ENCODE peak calls at places on chromosome 18, in five cellular contexts. E is psoas muscle; Y is tibial artery; U is lower lobe of right lung; J is CD4-positive, alpha-beta memory T cell. P is an unnamed sample. For H3K4me1, the result is how much of the 10 kb centered on the place peaks cover.

GRCh38 chr18:68041327-68041726 is 524.8 kb upstream of the DSEL start:
- DNase-seq in E (no peak), Y (no peak), U (no peak), J (no peak), P (no peak)

GRCh38 chr18:30248061-30248460 is 794.5 kb downstream of the DSC3 start:
- DNase-seq in E (no peak), Y (no peak), U (no peak), J (no peak), P (no peak)

GRCh38 chr18:27136208-27136535 is 48.9 kb downstream of the CHST9 start:
- DNase-seq in E (no peak), Y (no peak), U (peak), J (no peak), P (no peak)

GRCh38 chr18:67043276-67043675 is 439.4 kb upstream of the CDH19 start:
- DNase-seq in E (no peak), Y (no peak), U (no peak), J (no peak), P (no peak)

GRCh38 chr18:35131387-35132283 is 90.4 kb downstream of the MAPRE2 start:
- DNase-seq in E (no peak), Y (no peak), U (no peak), J (no peak), P (no peak)

GRCh38 chr18:6414118-6414722 is 491 bp downstream of the L3MBTL4 start:
- DNase-seq in E (peak), Y (peak), U (peak), J (no peak), P (peak)

GRCh38 chr18:39188278-39188677 is 1622.7 kb upstream of the CELF4 start:
- DNase-seq in E (no peak), Y (no peak), U (no peak), J (no peak), P (no peak)

GRCh38 chr18:36352384-36352783 is 54.9 kb downstream of the FHOD3 start:
- DNase-seq in E (no peak), Y (peak), U (no peak), J (no peak), P (no peak)

GRCh38 chr18:26961805-26962204 is 96.3 kb upstream of the AQP4 start:
- DNase-seq in E (no peak), Y (no peak), U (no peak), J (no peak), P (no peak)

GRCh38 chr18:58247363-58247834 is 203.4 kb downstream of the NEDD4L start:
- DNase-seq in E (peak), Y (no peak), U (no peak), J (no peak), P (no peak)

GRCh38 chr18:27695509-27695908 is 481.4 kb downstream of the CDH2 start:
- DNase-seq in E (no peak), Y (no peak), U (no peak), J (no peak), P (no peak)

GRCh38 chr18:77147418-77147852 is 14.9 kb upstream of the MBP start:
- DNase-seq in E (no peak), Y (no peak), U (no peak), J (no peak), P (no peak)

GRCh38 chr18:68735498-68736343 is 20.8 kb upstream of the TMX3 start:
- DNase-seq in E (no peak), Y (no peak), U (no peak), J (no peak), P (peak)

GRCh38 chr18:3147935-3148554 is 71.7 kb downstream of the MYOM1 start:
- DNase-seq in E (no peak), Y (no peak), U (no peak), J (no peak), P (no peak)

GRCh38 chr18:40612356-40612755 is 1342.7 kb upstream of the PIK3C3 start:
- DNase-seq in E (no peak), Y (no peak), U (no peak), J (no peak), P (no peak)

GRCh38 chr18:68520406-68521075 is 194.4 kb downstream of the TMX3 start:
- DNase-seq in E (no peak), Y (no peak), U (no peak), J (no peak), P (no peak)

GRCh38 chr18:9825571-9826073 is 60.2 kb upstream of the TXNDC2 start:
- DNase-seq in E (no peak), Y (no peak), U (no peak), J (no peak), P (no peak)

GRCh38 chr18:44742741-44743311 is 62.1 kb downstream of the SETBP1 start:
- DNase-seq in E (peak), Y (peak), U (no peak), J (no peak), P (no peak)

GRCh38 chr18:7273301-7273911 is 42.5 kb downstream of the LRRC30 start:
- DNase-seq in E (peak), Y (peak), U (peak), J (no peak), P (no peak)

GRCh38 chr18:54215069-54215468 is 9.4 kb downstream of the MBD2 start:
- DNase-seq in E (no peak), Y (no peak), U (no peak), J (no peak), P (no peak)

GRCh38 chr18:79725486-79725885 is 45.9 kb downstream of the CTDP1 start:
- DNase-seq in E (no peak), Y (no peak), U (peak), J (no peak), P (no peak)

GRCh38 chr18:26468931-26469340 is 79.4 kb downstream of the KCTD1 start:
- DNase-seq in E (no peak), Y (no peak), U (no peak), J (no peak), P (peak)

GRCh38 chr18:62209046-62209445 is 22.0 kb downstream of the RELCH start:
- DNase-seq in E (no peak), Y (no peak), U (no peak), J (no peak), P (no peak)

GRCh38 chr18:2293109-2293839 is 278.0 kb downstream of the METTL4 start:
- DNase-seq in E (no peak), Y (no peak), U (no peak), J (no peak), P (peak)

GRCh38 chr18:79682896-79683625 is 3.5 kb downstream of the CTDP1 start:
- DNase-seq in E (no peak), Y (no peak), U (no peak), J (no peak), P (peak)

GRCh38 chr18:58661423-58661822 is 9.8 kb upstream of the MALT1 start:
- DNase-seq in E (no peak), Y (no peak), U (no peak), J (no peak), P (no peak)

GRCh38 chr18:56890632-56891031 is 239.5 kb downstream of the WDR7 start:
- DNase-seq in E (no peak), Y (no peak), U (no peak), J (no peak), P (no peak)

GRCh38 chr18:70149156-70149555 is 56.3 kb downstream of the RTTN start:
- DNase-seq in E (no peak), Y (no peak), U (no peak), J (no peak), P (no peak)

GRCh38 chr18:35697869-35698268 is 116.3 kb downstream of the GALNT1 start:
- DNase-seq in E (no peak), Y (no peak), U (no peak), J (no peak), P (no peak)

GRCh38 chr18:22828171-22828570 is 105.0 kb upstream of the RBBP8 start:
- DNase-seq in E (no peak), Y (no peak), U (no peak), J (no peak), P (no peak)

GRCh38 chr18:13703899-13704298 is 22.5 kb downstream of the FAM210A start:
- DNase-seq in E (no peak), Y (no peak), U (no peak), J (no peak), P (no peak)

GRCh38 chr18:10519366-10519765 is 6.5 kb upstream of the NAPG start:
- DNase-seq in E (no peak), Y (no peak), U (no peak), J (no peak), P (no peak)

GRCh38 chr18:79738565-79739439 is 58.9 kb upstream of the KCNG2 start:
- DNase-seq in E (no peak), Y (no peak), U (no peak), J (no peak), P (no peak)

GRCh38 chr18:48932822-48933510 is 17.8 kb downstream of the SMAD7 start:
- DNase-seq in E (no peak), Y (no peak), U (no peak), J (peak), P (no peak)

GRCh38 chr18:44638811-44639210 is 41.9 kb upstream of the SETBP1 start:
- DNase-seq in E (no peak), Y (no peak), U (no peak), J (no peak), P (no peak)

GRCh38 chr18:37520508-37520907 is 45.1 kb downstream of the CELF4 start:
- DNase-seq in E (no peak), Y (no peak), U (no peak), J (no peak), P (no peak)

DNA sequence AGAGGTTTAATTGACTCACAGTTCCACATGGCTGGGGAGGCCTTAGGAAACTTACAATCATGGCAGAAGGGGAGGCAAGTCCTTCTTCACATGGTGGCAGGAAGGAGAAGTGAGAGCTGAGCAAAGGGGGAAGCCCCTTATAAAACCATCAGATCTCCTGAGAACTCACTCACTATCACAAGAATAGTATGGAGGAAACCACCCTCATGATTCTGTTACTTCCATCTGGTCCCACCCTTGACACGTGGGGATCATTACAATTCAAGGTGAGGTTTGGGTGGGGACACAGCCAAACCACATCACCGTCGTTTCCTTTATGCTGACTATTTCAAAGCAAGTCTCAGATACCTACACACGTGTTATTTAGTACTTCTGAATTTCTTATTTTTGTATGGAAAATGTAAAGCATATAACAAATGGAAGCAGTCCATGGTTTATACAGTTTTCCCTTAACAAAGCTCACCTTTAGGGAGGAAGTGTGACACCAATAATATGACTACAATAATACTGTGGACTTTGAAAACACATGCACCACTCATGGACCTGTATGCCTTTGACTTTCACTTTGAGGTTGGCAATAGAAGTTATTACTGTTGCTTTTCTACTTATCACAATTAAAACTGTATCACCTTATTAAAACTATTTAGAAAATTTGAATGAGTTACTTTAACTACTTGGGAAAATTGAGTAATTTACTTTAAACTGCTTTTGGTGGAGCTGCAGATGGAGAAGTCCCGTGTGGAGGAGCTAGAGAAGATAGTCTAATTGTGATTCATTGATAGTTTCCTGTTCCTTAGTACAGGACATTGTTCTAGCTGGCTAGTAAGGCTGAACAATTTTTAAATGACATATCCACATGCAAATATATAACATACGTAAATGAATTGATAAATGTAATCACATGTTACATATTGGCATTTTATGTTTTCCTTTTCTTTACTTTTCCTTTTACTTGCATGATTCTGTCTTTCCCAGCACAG is 37.3 kb downstream of the MTCL1 start:
- DNase-seq in E (no peak), Y (no peak), U (no peak), J (peak), P (no peak)
- H3K27ac ChIP-seq in E (no peak), Y (no peak), U (no peak), J (no peak), P (no peak)

DNA sequence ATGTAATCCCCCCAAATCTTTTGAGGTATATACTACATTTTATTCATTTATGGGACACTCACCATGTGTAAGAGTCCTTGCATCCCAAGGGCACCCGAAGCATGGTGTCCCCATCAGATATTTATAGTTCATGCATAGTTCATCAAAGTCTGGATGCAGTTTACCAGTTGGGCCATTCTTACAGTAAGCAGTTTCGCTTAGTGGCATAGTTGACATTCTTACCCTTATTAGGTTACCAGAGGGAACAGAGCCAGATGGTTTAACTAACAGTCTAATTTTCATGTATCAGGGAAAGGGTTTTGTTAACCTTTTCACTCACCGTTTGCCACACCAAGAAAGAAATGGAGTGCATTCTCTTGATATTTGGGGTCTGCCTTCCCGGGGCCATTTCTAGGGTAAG is 7.1 kb downstream of the ZNF407 start:
- DNase-seq in E (no peak), Y (no peak), U (no peak), J (no peak), P (no peak)
- H3K4me1 ChIP-seq in E (under half), Y (under half), U (under half), J (under half), P (under half)

DNA sequence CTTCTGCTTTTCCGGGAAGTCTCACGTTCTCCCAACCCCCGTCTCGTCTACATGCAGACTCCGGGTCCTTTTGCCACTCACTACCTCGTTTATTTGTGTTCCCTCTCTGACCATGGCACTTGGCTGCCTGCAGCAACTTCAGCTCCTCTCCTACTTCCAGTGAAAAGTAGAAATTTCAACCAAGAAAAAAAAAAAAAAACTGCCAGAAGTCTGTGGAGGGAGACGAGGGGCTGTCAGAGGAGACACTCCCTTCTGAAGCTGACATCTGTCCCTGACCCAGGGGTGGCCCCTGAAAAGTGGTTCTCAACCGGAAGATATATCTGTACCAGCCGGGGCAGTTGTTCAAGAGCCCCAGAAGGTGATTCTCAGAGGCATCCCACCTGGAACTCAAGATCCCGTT is 742 bp upstream of the MYO5B start:
- DNase-seq in E (no peak), Y (no peak), U (no peak), J (no peak), P (no peak)
- H3K4me3 ChIP-seq in E (no peak), Y (no peak), U (peak), J (no peak), P (no peak)

DNA sequence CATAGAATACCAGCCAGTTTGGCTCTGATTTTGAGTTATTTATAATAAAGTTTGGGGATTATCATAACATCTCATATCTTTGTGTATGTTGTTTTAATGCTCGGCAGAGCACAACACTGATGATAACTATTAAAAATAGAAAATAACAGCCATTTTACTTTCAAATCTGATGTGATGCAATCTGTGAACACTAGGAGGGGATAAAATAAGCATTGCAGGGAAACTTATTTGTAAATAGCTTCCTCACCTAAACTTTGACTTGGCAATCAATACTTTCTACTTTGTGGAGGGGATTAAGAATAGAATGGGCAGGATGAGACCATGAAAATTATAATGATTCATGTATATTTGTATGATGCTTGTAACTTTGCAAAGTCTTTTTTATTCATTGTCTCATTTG is 54.4 kb downstream of the USP14 start:
- DNase-seq in E (no peak), Y (no peak), U (no peak), J (no peak), P (no peak)
- H3K27ac ChIP-seq in E (no peak), Y (no peak), U (no peak), J (no peak), P (peak)

GRCh38 chr18:59905686-59906091 is 5.9 kb downstream of the PMAIP1 start:
- DNase-seq in E (no peak), Y (no peak), U (no peak), J (no peak), P (no peak)
- H3K4me1 ChIP-seq in E (under half), Y (under half), U (under half), J (half or more), P (half or more)

GRCh38 chr18:51192026-51192425 is 5.5 kb downstream of the MEX3C start:
- DNase-seq in E (no peak), Y (no peak), U (no peak), J (no peak), P (no peak)
- H3K4me3 ChIP-seq in E (no peak), Y (no peak), U (no peak), J (no peak), P (peak)

GRCh38 chr18:21463718-21464117 is 136.8 kb downstream of the ESCO1 start:
- DNase-seq in E (no peak), Y (no peak), U (no peak), J (no peak), P (no peak)
- H3K27ac ChIP-seq in E (no peak), Y (peak), U (no peak), J (no peak), P (no peak)

GRCh38 chr18:12293831-12294230 is 14.2 kb upstream of the TUBB6 start:
- DNase-seq in E (no peak), Y (no peak), U (no peak), J (no peak), P (no peak)

GRCh38 chr18:12291690-12292089 is 16.4 kb upstream of the TUBB6 start:
- DNase-seq in E (no peak), Y (no peak), U (no peak), J (no peak), P (no peak)

GRCh38 chr18:12296087-12296403 is 12.0 kb upstream of the TUBB6 start:
- DNase-seq in E (no peak), Y (no peak), U (no peak), J (no peak), P (no peak)

GRCh38 chr18:12296457-12296856 is 11.6 kb upstream of the TUBB6 start:
- DNase-seq in E (no peak), Y (no peak), U (no peak), J (no peak), P (no peak)

GRCh38 chr18:12295389-12296086 is 12.5 kb upstream of the TUBB6 start:
- DNase-seq in E (no peak), Y (no peak), U (no peak), J (no peak), P (no peak)
- H3K4me1 ChIP-seq in E (under half), Y (under half), U (under half), J (under half), P (under half)

GRCh38 chr18:46335551-46336059 is 231.4 kb downstream of the HAUS1 start:
- DNase-seq in E (peak), Y (no peak), U (no peak), J (no peak), P (no peak)
- H3K4me3 ChIP-seq in E (peak), Y (no peak), U (peak), J (no peak), P (no peak)

P was measured in CD4-positive, CD25-positive, alpha-beta regulatory T cell.